ENCODE peak calls at places on chromosomes 3 and 15, in four cellular contexts. A, T, W and U are unnamed samples.

GRCh38 chr3:153756816-153757215 is 364.4 kb upstream of the ARHGEF26 start:
- DNase-seq in A (no peak), T (no peak), W (peak), U (peak)

GRCh38 chr3:178436773-178437172 is 99.5 kb upstream of the KCNMB2 start:
- DNase-seq in A (no peak), T (no peak), W (peak), U (peak)

GRCh38 chr3:71908001-71908400 is 123.1 kb upstream of the PROK2 start:
- DNase-seq in A (no peak), T (no peak), W (peak), U (no peak)

GRCh38 chr15:74963213-74963612 is 6.6 kb upstream of the RPP25 start:
- DNase-seq in A (no peak), T (no peak), W (no peak), U (no peak)

GRCh38 chr15:77030928-77031375 is 36.0 kb downstream of the PSTPIP1 start:
- DNase-seq in A (no peak), T (peak), W (no peak), U (no peak)

GRCh38 chr3:27656790-27657189 is 65.3 kb downstream of the EOMES start:
- DNase-seq in A (no peak), T (no peak), W (no peak), U (no peak)

GRCh38 chr15:85037617-85038016 is 56.0 kb downstream of the PDE8A start:
- DNase-seq in A (no peak), T (no peak), W (no peak), U (no peak)

GRCh38 chr3:86887876-86888275 is 103.1 kb downstream of the VGLL3 start:
- DNase-seq in A (no peak), T (no peak), W (no peak), U (no peak)

GRCh38 chr3:67037615-67038014 is 39.5 kb downstream of the KBTBD8 start:
- DNase-seq in A (no peak), T (no peak), W (no peak), U (peak)